ENCODE peak calls at places on chromosomes 4 and X, in ten cellular contexts. One of them, this sample, is unnamed.

GRCh38 chr4:6548201-6548881 is 26.6 kb upstream of the MAN2B2 start:
- DNase-seq in iPS DF 6.9: no peak
- DNase-seq in NCI-H187: no peak
- DNase-seq in GM13976: no peak
- DNase-seq in Caco-2: peak; percentile 55
- DNase-seq in natural killer cell: no peak
- DNase-seq in activated gamma-delta T cell treated with Interleukin-2 at 50 U/mL for 16 hours: no peak
- DNase-seq in ELR: peak; percentile 65
- DNase-seq in GM20000: no peak
- DNase-seq in Caki2: peak; percentile 37
- DNase-seq in this sample: peak; percentile 61

GRCh38 chr4:186554485-186554884 is 882 bp downstream of the MTNR1A start:
- DNase-seq in iPS DF 6.9: no peak
- DNase-seq in NCI-H187: no peak
- DNase-seq in GM13976: no peak
- DNase-seq in Caco-2: no peak
- DNase-seq in natural killer cell: no peak
- DNase-seq in activated gamma-delta T cell treated with Interleukin-2 at 50 U/mL for 16 hours: no peak
- DNase-seq in ELR: peak; percentile 42
- DNase-seq in GM20000: no peak
- DNase-seq in Caki2: peak; percentile 26
- DNase-seq in this sample: peak; percentile 37

GRCh38 chr4:169583563-169583962 is 28.8 kb downstream of the NEK1 start:
- DNase-seq in iPS DF 6.9: no peak
- DNase-seq in NCI-H187: no peak
- DNase-seq in GM13976: no peak
- DNase-seq in Caco-2: no peak
- DNase-seq in natural killer cell: no peak
- DNase-seq in activated gamma-delta T cell treated with Interleukin-2 at 50 U/mL for 16 hours: no peak
- DNase-seq in ELR: peak; percentile 38
- DNase-seq in GM20000: no peak
- DNase-seq in Caki2: no peak
- DNase-seq in this sample: no peak

GRCh38 chr4:165654556-165654955 is 218.5 kb upstream of the TLL1 start:
- DNase-seq in iPS DF 6.9: no peak
- DNase-seq in NCI-H187: no peak
- DNase-seq in GM13976: no peak
- DNase-seq in Caco-2: peak; percentile 8
- DNase-seq in natural killer cell: no peak
- DNase-seq in activated gamma-delta T cell treated with Interleukin-2 at 50 U/mL for 16 hours: no peak
- DNase-seq in ELR: no peak
- DNase-seq in GM20000: no peak
- DNase-seq in Caki2: no peak
- DNase-seq in this sample: no peak

GRCh38 chrX:133660356-133660755 is 245.1 kb upstream of the GPC4 start:
- DNase-seq in iPS DF 6.9: no peak
- DNase-seq in NCI-H187: no peak
- DNase-seq in GM13976: no peak
- DNase-seq in Caco-2: no peak
- DNase-seq in natural killer cell: no peak
- DNase-seq in activated gamma-delta T cell treated with Interleukin-2 at 50 U/mL for 16 hours: no peak
- DNase-seq in ELR: no peak
- DNase-seq in GM20000: no peak
- DNase-seq in Caki2: no peak
- DNase-seq in this sample: no peak

GRCh38 chr4:59537231-59537886 is 1662.8 kb upstream of the ADGRL3 start:
- DNase-seq in iPS DF 6.9: no peak
- DNase-seq in NCI-H187: no peak
- DNase-seq in GM13976: no peak
- DNase-seq in Caco-2: no peak
- DNase-seq in natural killer cell: no peak
- DNase-seq in activated gamma-delta T cell treated with Interleukin-2 at 50 U/mL for 16 hours: no peak
- DNase-seq in ELR: peak; percentile 40
- DNase-seq in GM20000: no peak
- DNase-seq in Caki2: no peak
- DNase-seq in this sample: no peak

GRCh38 chr4:172892300-172892699 is 276.3 kb upstream of the GALNT7 start:
- DNase-seq in iPS DF 6.9: peak; percentile 20
- DNase-seq in NCI-H187: no peak
- DNase-seq in GM13976: no peak
- DNase-seq in Caco-2: no peak
- DNase-seq in natural killer cell: no peak
- DNase-seq in activated gamma-delta T cell treated with Interleukin-2 at 50 U/mL for 16 hours: no peak
- DNase-seq in ELR: peak; percentile 14
- DNase-seq in GM20000: no peak
- DNase-seq in Caki2: no peak
- DNase-seq in this sample: no peak

GRCh38 chrX:16785247-16786138 is 773 bp upstream of the TXLNG start:
- DNase-seq in iPS DF 6.9: no peak
- DNase-seq in NCI-H187: no peak
- DNase-seq in GM13976: no peak
- DNase-seq in Caco-2: no peak
- DNase-seq in natural killer cell: no peak
- DNase-seq in activated gamma-delta T cell treated with Interleukin-2 at 50 U/mL for 16 hours: no peak
- DNase-seq in ELR: peak; percentile 14
- DNase-seq in GM20000: no peak
- DNase-seq in Caki2: no peak
- DNase-seq in this sample: peak; percentile 16

GRCh38 chr4:13705521-13706035 is 78.1 kb upstream of the BOD1L1 start:
- DNase-seq in iPS DF 6.9: no peak
- DNase-seq in NCI-H187: no peak
- DNase-seq in GM13976: no peak
- DNase-seq in Caco-2: peak; percentile 1
- DNase-seq in natural killer cell: no peak
- DNase-seq in activated gamma-delta T cell treated with Interleukin-2 at 50 U/mL for 16 hours: no peak
- DNase-seq in ELR: peak; percentile 3
- DNase-seq in GM20000: no peak
- DNase-seq in Caki2: peak; percentile 95
- DNase-seq in this sample: no peak

GRCh38 chr4:89820005-89820404 is 17.0 kb downstream of the SNCA start:
- DNase-seq in iPS DF 6.9: no peak
- DNase-seq in NCI-H187: no peak
- DNase-seq in GM13976: no peak
- DNase-seq in Caco-2: no peak
- DNase-seq in natural killer cell: no peak
- DNase-seq in activated gamma-delta T cell treated with Interleukin-2 at 50 U/mL for 16 hours: no peak
- DNase-seq in ELR: no peak
- DNase-seq in GM20000: no peak
- DNase-seq in Caki2: no peak
- DNase-seq in this sample: no peak

GRCh38 chr4:15756361-15756861 is 21.7 kb upstream of the CD38 start:
- DNase-seq in iPS DF 6.9: no peak
- DNase-seq in NCI-H187: no peak
- DNase-seq in GM13976: peak; percentile 38
- DNase-seq in Caco-2: peak; percentile 25
- DNase-seq in natural killer cell: peak; percentile 68
- DNase-seq in activated gamma-delta T cell treated with Interleukin-2 at 50 U/mL for 16 hours: peak; percentile 66
- DNase-seq in ELR: peak; percentile 85
- DNase-seq in GM20000: no peak
- DNase-seq in Caki2: peak; percentile 15
- DNase-seq in this sample: no peak

GRCh38 chr4:177404980-177405379 is 37.3 kb downstream of the AGA start:
- DNase-seq in iPS DF 6.9: no peak
- DNase-seq in NCI-H187: no peak
- DNase-seq in GM13976: no peak
- DNase-seq in Caco-2: no peak
- DNase-seq in natural killer cell: no peak
- DNase-seq in activated gamma-delta T cell treated with Interleukin-2 at 50 U/mL for 16 hours: no peak
- DNase-seq in ELR: no peak
- DNase-seq in GM20000: no peak
- DNase-seq in Caki2: no peak
- DNase-seq in this sample: no peak

This sample was measured in nephron progenitor cell.